ENCODE peak calls at places on chromosomes 7 and 10, in seven cellular contexts. One of them, this sample, is unnamed.

GRCh38 chr10:125407000-125407502 is 246.7 kb upstream of the CTBP2 start:
- DNase-seq in heart right ventricle: no peak
- DNase-seq in CD8-positive, alpha-beta T cell: no peak
- DNase-seq in heart left ventricle: no peak
- DNase-seq in right cardiac atrium: no peak
- DNase-seq in hepatocyte: peak
- DNase-seq in transverse colon: no peak
- DNase-seq in this sample: no peak

GRCh38 chr10:48330269-48330668 is 23.8 kb downstream of the MAPK8 start:
- DNase-seq in heart right ventricle: no peak
- DNase-seq in CD8-positive, alpha-beta T cell: no peak
- DNase-seq in transverse colon: no peak
- DNase-seq in heart left ventricle: no peak
- DNase-seq in hepatocyte: no peak
- DNase-seq in right cardiac atrium: no peak
- DNase-seq in this sample: no peak

GRCh38 chr7:106869954-106870353 is 4.9 kb downstream of the PIK3CG start:
- DNase-seq in right cardiac atrium: no peak
- DNase-seq in hepatocyte: no peak
- DNase-seq in heart left ventricle: no peak
- DNase-seq in transverse colon: no peak
- DNase-seq in heart right ventricle: no peak
- DNase-seq in CD8-positive, alpha-beta T cell: no peak
- DNase-seq in this sample: no peak

GRCh38 chr7:353746-354325 is 63.9 kb downstream of the FOXL3 start:
- DNase-seq in transverse colon: no peak
- DNase-seq in right cardiac atrium: peak
- DNase-seq in heart left ventricle: no peak
- DNase-seq in hepatocyte: no peak
- DNase-seq in heart right ventricle: peak
- DNase-seq in CD8-positive, alpha-beta T cell: no peak
- DNase-seq in this sample: no peak

GRCh38 chr7:104231054-104232046 is 23.5 kb upstream of the ORC5 start:
- DNase-seq in right cardiac atrium: peak
- DNase-seq in heart right ventricle: peak
- DNase-seq in transverse colon: peak
- DNase-seq in hepatocyte: peak
- DNase-seq in heart left ventricle: peak
- DNase-seq in CD8-positive, alpha-beta T cell: peak
- DNase-seq in this sample: peak

GRCh38 chr10:62224606-62225005 is 44.0 kb downstream of the RTKN2 start:
- DNase-seq in right cardiac atrium: no peak
- DNase-seq in hepatocyte: peak
- DNase-seq in heart right ventricle: no peak
- DNase-seq in heart left ventricle: no peak
- DNase-seq in transverse colon: no peak
- DNase-seq in CD8-positive, alpha-beta T cell: no peak
- DNase-seq in this sample: no peak

GRCh38 chr7:15685358-15686181 is 913 bp downstream of the MEOX2 start:
- DNase-seq in right cardiac atrium: peak
- DNase-seq in transverse colon: no peak
- DNase-seq in hepatocyte: peak
- DNase-seq in heart left ventricle: peak
- DNase-seq in heart right ventricle: peak
- DNase-seq in CD8-positive, alpha-beta T cell: no peak
- DNase-seq in this sample: no peak

GRCh38 chr10:54914049-54914448 is 113.0 kb upstream of the PCDH15 start:
- DNase-seq in hepatocyte: no peak
- DNase-seq in heart right ventricle: no peak
- DNase-seq in transverse colon: no peak
- DNase-seq in right cardiac atrium: no peak
- DNase-seq in heart left ventricle: no peak
- DNase-seq in CD8-positive, alpha-beta T cell: no peak
- DNase-seq in this sample: no peak

GRCh38 chr10:6929157-6929830 is 349.2 kb upstream of the PRKCQ start:
- DNase-seq in transverse colon: no peak
- DNase-seq in right cardiac atrium: no peak
- DNase-seq in heart right ventricle: peak
- DNase-seq in hepatocyte: no peak
- DNase-seq in heart left ventricle: no peak
- DNase-seq in CD8-positive, alpha-beta T cell: no peak
- DNase-seq in this sample: no peak

GRCh38 chr10:44776181-44776580 is 135.0 kb upstream of the TMEM72 start:
- DNase-seq in heart right ventricle: no peak
- DNase-seq in heart left ventricle: no peak
- DNase-seq in CD8-positive, alpha-beta T cell: no peak
- DNase-seq in transverse colon: no peak
- DNase-seq in hepatocyte: no peak
- DNase-seq in right cardiac atrium: no peak
- DNase-seq in this sample: no peak

GRCh38 chr10:22652988-22653431 is 61.4 kb downstream of the PIP4K2A start:
- DNase-seq in hepatocyte: no peak
- DNase-seq in heart left ventricle: no peak
- DNase-seq in CD8-positive, alpha-beta T cell: no peak
- DNase-seq in right cardiac atrium: no peak
- DNase-seq in transverse colon: no peak
- DNase-seq in heart right ventricle: no peak
- DNase-seq in this sample: no peak

GRCh38 chr10:98367626-98368451 is 47.1 kb downstream of the PYROXD2 start:
- DNase-seq in transverse colon: no peak
- DNase-seq in CD8-positive, alpha-beta T cell: no peak
- DNase-seq in heart right ventricle: no peak
- DNase-seq in hepatocyte: no peak
- DNase-seq in right cardiac atrium: no peak
- DNase-seq in heart left ventricle: no peak
- DNase-seq in this sample: no peak

GRCh38 chr7:41027428-41028115 is 675.3 kb downstream of the INHBA start:
- DNase-seq in hepatocyte: no peak
- DNase-seq in transverse colon: no peak
- DNase-seq in right cardiac atrium: no peak
- DNase-seq in CD8-positive, alpha-beta T cell: no peak
- DNase-seq in heart right ventricle: no peak
- DNase-seq in heart left ventricle: no peak
- DNase-seq in this sample: no peak

GRCh38 chr7:139734395-139734794 is 43.4 kb downstream of the HIPK2 start:
- DNase-seq in CD8-positive, alpha-beta T cell: no peak
- DNase-seq in hepatocyte: peak
- DNase-seq in heart right ventricle: peak
- DNase-seq in right cardiac atrium: peak
- DNase-seq in transverse colon: peak
- DNase-seq in heart left ventricle: peak
- DNase-seq in this sample: no peak

GRCh38 chr7:25622716-25623115 is 394.4 kb upstream of the NPVF start:
- DNase-seq in transverse colon: no peak
- DNase-seq in right cardiac atrium: no peak
- DNase-seq in heart right ventricle: no peak
- DNase-seq in hepatocyte: no peak
- DNase-seq in CD8-positive, alpha-beta T cell: no peak
- DNase-seq in heart left ventricle: no peak
- DNase-seq in this sample: no peak

GRCh38 chr7:150993511-150993910 is 2.7 kb downstream of the NOS3 start:
- DNase-seq in hepatocyte: no peak
- DNase-seq in right cardiac atrium: peak
- DNase-seq in CD8-positive, alpha-beta T cell: no peak
- DNase-seq in transverse colon: no peak
- DNase-seq in heart left ventricle: peak
- DNase-seq in heart right ventricle: peak
- DNase-seq in this sample: no peak

GRCh38 chr7:151859111-151859947 is 17.6 kb downstream of the PRKAG2 start:
- DNase-seq in heart right ventricle: no peak
- DNase-seq in transverse colon: no peak
- DNase-seq in right cardiac atrium: peak
- DNase-seq in heart left ventricle: no peak
- DNase-seq in hepatocyte: no peak
- DNase-seq in CD8-positive, alpha-beta T cell: no peak
- DNase-seq in this sample: no peak

GRCh38 chr10:14658331-14659122 is 116.2 kb downstream of the FAM107B start:
- DNase-seq in transverse colon: no peak
- DNase-seq in right cardiac atrium: no peak
- DNase-seq in CD8-positive, alpha-beta T cell: no peak
- DNase-seq in heart left ventricle: no peak
- DNase-seq in heart right ventricle: no peak
- DNase-seq in hepatocyte: no peak
- DNase-seq in this sample: no peak

GRCh38 chr10:53839437-53840039 is 961.5 kb downstream of the PCDH15 start:
- DNase-seq in right cardiac atrium: no peak
- DNase-seq in transverse colon: no peak
- DNase-seq in heart right ventricle: no peak
- DNase-seq in heart left ventricle: no peak
- DNase-seq in CD8-positive, alpha-beta T cell: no peak
- DNase-seq in hepatocyte: peak
- DNase-seq in this sample: no peak

DNA sequence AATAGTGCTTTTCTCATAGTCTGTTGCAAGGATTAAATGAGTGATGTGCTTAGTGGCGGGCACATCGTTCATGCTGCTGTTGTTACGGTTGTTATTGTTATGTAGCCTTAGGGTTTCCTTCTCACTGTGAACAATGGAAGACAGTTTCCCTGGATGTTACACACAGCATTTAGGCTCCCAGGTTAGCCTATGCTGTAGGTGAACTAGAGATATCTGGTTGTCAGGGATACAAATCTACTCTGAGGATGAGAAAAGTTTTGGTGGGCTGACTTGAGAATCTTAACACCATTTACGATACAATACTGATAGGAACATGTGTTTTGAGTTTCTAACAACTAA is 14.7 kb downstream of the SH3PXD2A start:
- DNase-seq in hepatocyte: no peak
- DNase-seq in heart right ventricle: no peak
- DNase-seq in transverse colon: no peak
- DNase-seq in CD8-positive, alpha-beta T cell: no peak
- DNase-seq in heart left ventricle: no peak
- DNase-seq in right cardiac atrium: no peak
- DNase-seq in this sample: no peak
- H3K27ac ChIP-seq in hepatocyte: no peak
- H3K27ac ChIP-seq in heart right ventricle: peak
- H3K27ac ChIP-seq in transverse colon: peak
- H3K27ac ChIP-seq in CD8-positive, alpha-beta T cell: no peak
- H3K27ac ChIP-seq in heart left ventricle: peak
- H3K27ac ChIP-seq in right cardiac atrium: no peak
- H3K27ac ChIP-seq in this sample: no peak

DNA sequence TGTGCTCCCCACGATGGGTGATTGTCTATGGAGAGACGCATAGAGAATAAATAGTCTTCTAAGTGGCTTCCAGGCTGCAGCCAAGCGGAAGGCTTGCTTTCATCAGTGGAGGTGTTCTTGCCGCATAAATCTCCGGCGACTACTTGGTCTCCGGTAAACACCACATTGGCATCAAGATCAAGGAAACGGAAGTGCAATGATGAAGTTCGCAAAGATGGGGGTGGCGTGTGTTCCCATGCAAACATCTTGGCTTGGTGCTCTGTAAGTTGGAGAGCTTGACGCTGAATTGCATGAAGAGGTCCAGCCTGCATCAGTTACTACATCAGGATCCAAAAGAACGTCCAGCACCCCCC is 182.1 kb upstream of the LYZL2 start:
- DNase-seq in heart left ventricle: no peak
- DNase-seq in hepatocyte: no peak
- DNase-seq in transverse colon: no peak
- DNase-seq in heart right ventricle: no peak
- DNase-seq in CD8-positive, alpha-beta T cell: no peak
- DNase-seq in right cardiac atrium: no peak
- DNase-seq in this sample: peak
- H3K27ac ChIP-seq in heart left ventricle: peak
- H3K27ac ChIP-seq in hepatocyte: peak
- H3K27ac ChIP-seq in transverse colon: peak
- H3K27ac ChIP-seq in heart right ventricle: peak
- H3K27ac ChIP-seq in CD8-positive, alpha-beta T cell: no peak
- H3K27ac ChIP-seq in right cardiac atrium: no peak
- H3K27ac ChIP-seq in this sample: no peak

DNA sequence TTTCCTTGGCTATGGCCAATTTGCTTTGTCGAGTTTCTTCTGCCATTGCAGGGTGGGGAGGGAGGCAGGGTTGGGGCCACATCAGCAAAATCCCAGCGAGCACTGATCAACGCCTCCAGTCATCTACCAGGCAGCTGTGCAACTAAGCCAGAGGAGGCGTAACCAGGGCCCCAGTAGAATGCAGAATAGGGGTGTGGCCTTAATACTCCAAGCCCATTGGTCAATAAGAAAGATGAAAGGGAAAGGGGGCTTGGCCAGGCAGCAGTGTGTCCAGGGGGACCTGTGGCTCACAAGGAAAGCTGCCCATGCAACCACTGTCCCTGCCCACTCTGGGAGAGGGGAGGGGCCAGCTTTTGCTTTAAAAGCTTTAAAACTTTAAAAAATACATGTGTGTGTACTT is 21.5 kb upstream of the GGCT start:
- DNase-seq in right cardiac atrium: no peak
- DNase-seq in heart right ventricle: no peak
- DNase-seq in CD8-positive, alpha-beta T cell: no peak
- DNase-seq in heart left ventricle: no peak
- DNase-seq in transverse colon: no peak
- DNase-seq in hepatocyte: no peak
- DNase-seq in this sample: no peak
- H3K27ac ChIP-seq in right cardiac atrium: no peak
- H3K27ac ChIP-seq in heart right ventricle: no peak
- H3K27ac ChIP-seq in CD8-positive, alpha-beta T cell: no peak
- H3K27ac ChIP-seq in heart left ventricle: no peak
- H3K27ac ChIP-seq in transverse colon: no peak
- H3K27ac ChIP-seq in hepatocyte: no peak
- H3K27ac ChIP-seq in this sample: no peak

GRCh38 chr7:122143751-122144711 is at the start of gene AASS:
- DNase-seq in hepatocyte: peak
- DNase-seq in transverse colon: peak
- DNase-seq in heart right ventricle: peak
- DNase-seq in heart left ventricle: peak
- DNase-seq in right cardiac atrium: peak
- DNase-seq in CD8-positive, alpha-beta T cell: peak
- DNase-seq in this sample: peak

GRCh38 chr7:122145937-122146336 is 1.9 kb upstream of the AASS start:
- DNase-seq in heart left ventricle: no peak
- DNase-seq in heart right ventricle: no peak
- DNase-seq in CD8-positive, alpha-beta T cell: no peak
- DNase-seq in hepatocyte: no peak
- DNase-seq in transverse colon: no peak
- DNase-seq in right cardiac atrium: no peak
- DNase-seq in this sample: no peak

GRCh38 chr7:122148878-122149277 is 4.8 kb upstream of the AASS start:
- DNase-seq in heart left ventricle: no peak
- DNase-seq in right cardiac atrium: no peak
- DNase-seq in transverse colon: no peak
- DNase-seq in CD8-positive, alpha-beta T cell: no peak
- DNase-seq in hepatocyte: no peak
- DNase-seq in heart right ventricle: no peak
- DNase-seq in this sample: no peak

GRCh38 chr7:122143376-122143750 is 686 bp downstream of the AASS start:
- DNase-seq in CD8-positive, alpha-beta T cell: no peak
- DNase-seq in right cardiac atrium: peak
- DNase-seq in transverse colon: peak
- DNase-seq in heart right ventricle: peak
- DNase-seq in hepatocyte: peak
- DNase-seq in heart left ventricle: peak
- DNase-seq in this sample: no peak

DNA sequence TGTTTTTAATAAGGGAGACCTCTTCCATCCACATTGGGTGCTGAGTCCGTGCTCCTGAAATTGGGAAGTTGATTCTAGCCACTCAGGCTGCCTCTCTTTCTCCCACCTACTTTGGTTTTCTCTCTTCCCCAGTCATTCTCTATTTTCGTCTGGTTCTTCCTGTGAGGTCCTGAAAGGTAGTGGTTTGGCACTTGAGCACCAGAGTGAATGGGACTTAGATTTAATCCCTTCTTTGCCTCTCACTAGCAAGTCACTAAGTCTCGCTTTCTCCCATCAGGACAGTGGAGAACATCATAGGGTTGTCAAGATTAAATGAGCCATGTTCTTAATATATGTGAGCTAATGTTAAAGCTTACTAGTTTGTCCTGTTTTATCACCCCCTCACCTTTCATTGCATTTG is 4.0 kb upstream of the AASS start:
- DNase-seq in heart left ventricle: no peak
- DNase-seq in transverse colon: no peak
- DNase-seq in right cardiac atrium: no peak
- DNase-seq in heart right ventricle: no peak
- DNase-seq in CD8-positive, alpha-beta T cell: no peak
- DNase-seq in hepatocyte: no peak
- DNase-seq in this sample: no peak
- H3K27ac ChIP-seq in heart left ventricle: no peak
- H3K27ac ChIP-seq in transverse colon: no peak
- H3K27ac ChIP-seq in right cardiac atrium: no peak
- H3K27ac ChIP-seq in heart right ventricle: no peak
- H3K27ac ChIP-seq in CD8-positive, alpha-beta T cell: no peak
- H3K27ac ChIP-seq in hepatocyte: no peak
- H3K27ac ChIP-seq in this sample: no peak